ENCODE peak calls at places on chromosomes 5 and 9, in nine cellular contexts. C, W, Z, E, L, H, J, V and U are unnamed samples.

GRCh38 chr9:3138236-3139229 is 294.6 kb upstream of the PUM3 start:
- DNase-seq in Z (no peak), L (no peak), W (no peak), H (no peak), J (no peak), E (no peak), V (no peak), C (no peak), U (no peak)

GRCh38 chr5:73591102-73591695 is 25.7 kb downstream of the UTP15 start:
- DNase-seq in H (peak), V (no peak), W (peak), E (peak), L (no peak), Z (no peak), J (peak), C (no peak), U (peak)

GRCh38 chr9:109181284-109181683 is 14.2 kb upstream of the FRRS1L start:
- DNase-seq in W (no peak), H (no peak), C (no peak), Z (no peak), V (no peak), J (no peak), L (no peak), E (no peak), U (no peak)

GRCh38 chr5:38856660-38857059 is 10.8 kb downstream of the OSMR start:
- DNase-seq in H (no peak), Z (no peak), L (no peak), W (no peak), C (no peak), V (no peak), J (no peak), E (no peak), U (no peak)

GRCh38 chr9:121771851-121772599 is 120.6 kb downstream of the DAB2IP start:
- DNase-seq in V (peak), Z (no peak), W (peak), J (no peak), E (no peak), H (no peak), C (peak), L (no peak), U (no peak)

GRCh38 chr9:33799928-33800689 is 4.7 kb downstream of the PRSS3 start:
- DNase-seq in J (no peak), W (peak), E (no peak), C (no peak), Z (no peak), V (no peak), L (no peak), H (no peak), U (no peak)

GRCh38 chr9:108150736-108151135 is 661.2 kb upstream of the KLF4 start:
- DNase-seq in W (no peak), Z (no peak), J (no peak), C (peak), H (no peak), E (no peak), L (peak), V (no peak), U (no peak)

GRCh38 chr5:175853573-175854230 is 17.7 kb upstream of the CPLX2 start:
- DNase-seq in C (peak), Z (no peak), W (no peak), L (peak), E (no peak), V (no peak), H (no peak), J (no peak), U (no peak)

GRCh38 chr9:135887585-135888050 is 19.7 kb downstream of the CAMSAP1 start:
- DNase-seq in V (no peak), H (no peak), Z (no peak), J (no peak), W (no peak), L (no peak), C (no peak), E (no peak), U (no peak)

GRCh38 chr5:68214472-68215207 is 916 bp upstream of the PIK3R1 start:
- DNase-seq in W (no peak), H (no peak), E (no peak), Z (no peak), L (peak), J (no peak), C (no peak), V (no peak), U (no peak)

GRCh38 chr5:7246312-7246711 is 149.6 kb upstream of the ADCY2 start:
- DNase-seq in Z (no peak), V (no peak), E (no peak), W (no peak), C (no peak), H (no peak), J (no peak), L (no peak), U (peak)

GRCh38 chr5:54469655-54470054 is 14.2 kb downstream of the HSPB3 start:
- DNase-seq in W (no peak), J (no peak), C (no peak), L (no peak), E (no peak), V (no peak), H (no peak), Z (no peak), U (no peak)

GRCh38 chr5:132462856-132463745 is 27.5 kb downstream of the IRF1 start:
- DNase-seq in J (no peak), Z (no peak), H (no peak), V (peak), E (no peak), W (no peak), C (no peak), L (peak), U (no peak)

GRCh38 chr9:89139450-89139849 is 39.2 kb downstream of the SHC3 start:
- DNase-seq in C (no peak), J (no peak), L (no peak), Z (no peak), H (peak), W (no peak), V (no peak), E (no peak), U (no peak)

GRCh38 chr9:121353246-121353975 is 16.6 kb downstream of the STOM start:
- DNase-seq in W (no peak), C (no peak), H (no peak), E (no peak), J (no peak), Z (no peak), L (no peak), V (no peak), U (no peak)

GRCh38 chr9:34656992-34657391 is 5.0 kb downstream of the IL11RA start:
- DNase-seq in J (no peak), L (no peak), Z (no peak), E (no peak), W (no peak), V (no peak), H (no peak), C (no peak), U (no peak)

GRCh38 chr9:33466565-33467495 is 6.9 kb downstream of the NOL6 start:
- DNase-seq in L (peak), H (peak), Z (peak), W (peak), V (peak), J (no peak), C (peak), E (peak), U (no peak)

GRCh38 chr5:96379862-96380261 is 53.2 kb downstream of the PCSK1 start:
- DNase-seq in H (no peak), Z (no peak), C (no peak), V (no peak), J (no peak), L (no peak), W (no peak), E (no peak), U (no peak)

GRCh38 chr9:34579097-34579818 is 10.3 kb downstream of the CNTFR start:
- DNase-seq in H (no peak), Z (no peak), V (no peak), L (no peak), J (no peak), E (no peak), C (no peak), W (no peak), U (no peak)

GRCh38 chr5:154461531-154461930 is 15.7 kb downstream of the SAP30L start:
- DNase-seq in J (no peak), E (no peak), H (peak), W (no peak), L (no peak), C (no peak), V (no peak), Z (no peak), U (no peak)

GRCh38 chr5:179906795-179907569 is 715 bp downstream of the TBC1D9B start:
- DNase-seq in E (no peak), L (no peak), H (no peak), W (peak), Z (no peak), C (no peak), J (no peak), V (peak), U (no peak)

GRCh38 chr5:168934186-168934585 is 355.0 kb upstream of the PANK3 start:
- DNase-seq in Z (no peak), J (peak), C (no peak), W (no peak), E (no peak), V (no peak), L (no peak), H (no peak), U (peak)

GRCh38 chr5:168932400-168932799 is 353.2 kb upstream of the PANK3 start:
- DNase-seq in C (no peak), E (no peak), H (no peak), L (no peak), Z (no peak), J (no peak), W (no peak), V (no peak), U (no peak)

GRCh38 chr5:168935183-168935582 is 356.0 kb upstream of the PANK3 start:
- DNase-seq in L (no peak), C (no peak), Z (no peak), V (no peak), E (no peak), H (no peak), J (no peak), W (no peak), U (no peak)

GRCh38 chr5:168929656-168930055 is 350.5 kb upstream of the PANK3 start:
- DNase-seq in C (no peak), W (no peak), L (no peak), Z (no peak), E (no peak), V (no peak), J (no peak), H (no peak), U (no peak)

DNA sequence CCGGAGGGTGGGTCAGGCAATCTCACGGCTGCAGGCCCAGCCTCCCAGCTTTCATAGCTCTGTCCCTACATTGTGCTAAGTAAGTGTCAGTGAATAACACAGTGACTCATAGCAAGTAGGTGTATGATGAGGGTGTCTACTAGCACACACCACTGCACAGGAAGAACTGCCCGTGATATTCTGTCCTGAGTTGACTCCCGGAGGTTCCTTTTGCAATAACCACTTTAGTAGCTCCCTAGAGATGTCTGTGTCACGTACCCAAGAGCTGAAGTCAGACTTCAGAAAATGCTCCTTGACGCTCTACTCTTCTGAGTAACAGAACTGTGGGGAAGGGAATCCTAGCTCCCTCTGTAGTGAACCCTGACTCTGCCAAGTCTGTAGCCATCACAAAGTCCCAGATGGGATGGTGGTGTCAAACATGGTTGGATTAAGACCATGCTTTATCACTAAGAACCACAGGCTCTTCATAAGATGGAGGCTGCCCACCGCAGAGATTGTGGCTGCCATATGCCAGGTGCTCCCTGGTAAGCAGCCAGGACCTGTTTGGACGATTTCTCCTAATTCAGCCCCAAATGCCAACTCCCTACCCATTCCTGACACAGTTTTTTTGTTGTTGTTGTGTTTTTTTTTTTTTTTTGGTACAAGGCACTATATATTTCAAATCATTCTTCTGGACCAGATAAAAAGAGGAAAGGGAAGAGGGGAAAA is 352.6 kb upstream of the PANK3 start:
- DNase-seq in V (no peak), L (no peak), C (no peak), Z (no peak), E (no peak), H (peak), W (no peak), J (peak), U (peak)
- H3K4me3 ChIP-seq in V (no peak), L (no peak), C (no peak), Z (no peak), E (no peak), H (no peak), W (no peak), J (no peak), U (no peak)

DNA sequence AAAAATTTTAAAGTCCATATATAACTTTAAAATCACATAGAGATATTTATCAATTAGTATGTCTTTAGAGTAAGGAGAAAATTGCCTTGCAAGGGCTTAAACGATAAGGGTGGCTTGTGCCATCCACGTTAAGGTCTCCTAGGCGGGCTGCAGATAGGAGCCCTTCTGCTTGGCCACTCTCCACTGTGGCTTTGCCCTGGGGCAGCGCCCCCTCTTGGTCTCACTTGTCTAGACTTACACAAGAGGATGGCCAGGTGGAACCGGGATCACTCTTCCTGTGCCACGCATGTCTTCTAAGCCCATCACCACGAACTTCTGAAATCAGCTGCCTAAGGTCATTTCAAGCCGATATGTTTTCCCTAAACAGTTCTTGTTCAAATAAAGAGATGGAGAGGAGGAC is 2.9 kb downstream of the FPGS start:
- DNase-seq in V (no peak), J (no peak), W (peak), L (no peak), E (peak), Z (no peak), C (no peak), H (no peak), U (no peak)
- TF ChIP-seq CTCF in V (no peak), J (peak), W (no peak), L (no peak), E (peak), Z (peak), C (peak), H (peak), U (peak)

GRCh38 chr9:133945314-133945975 is 46.7 kb downstream of the VAV2 start:
- DNase-seq in V (peak), C (peak), L (no peak), J (no peak), H (no peak), W (peak), Z (no peak), E (no peak), U (no peak)
- H3K4me3 ChIP-seq in V (no peak), C (no peak), L (no peak), J (no peak), H (no peak), W (no peak), Z (no peak), E (no peak), U (no peak)

DNA sequence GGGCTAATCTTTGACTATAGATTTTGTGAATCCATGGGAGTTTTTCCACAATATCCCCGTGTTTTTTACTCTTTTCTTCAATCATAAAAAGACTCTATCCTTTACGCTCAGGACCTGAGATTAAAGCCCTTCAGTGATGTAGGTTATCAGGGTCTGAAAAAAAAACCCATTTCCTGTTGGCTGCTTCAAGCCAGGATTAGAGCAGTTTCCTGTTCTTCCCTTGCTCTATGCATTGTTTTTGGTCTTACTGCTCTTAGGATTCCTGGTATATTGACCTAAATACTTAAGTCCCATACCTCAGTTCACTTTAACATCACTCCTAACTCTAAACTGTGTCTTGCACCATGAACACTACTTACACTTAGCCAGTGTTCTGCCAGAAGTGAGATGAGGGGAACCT is 319.3 kb upstream of the CHD1 start:
- DNase-seq in Z (no peak), C (no peak), E (no peak), J (no peak), V (no peak), H (no peak), W (no peak), L (no peak), U (no peak)
- TF ChIP-seq CTCF in Z (no peak), C (no peak), E (no peak), J (no peak), V (no peak), H (no peak), W (no peak), L (no peak), U (no peak)